ENCODE peak calls at places on chromosomes 7 and 10, in four cellular contexts. One of them, this sample, is unnamed.

GRCh38 chr10:6136215-6137201 is 47.7 kb downstream of the RBM17 start:
- DNase-seq in IMR-90: peak
- DNase-seq in H1: no peak
- DNase-seq in H9: no peak
- DNase-seq in this sample: peak

GRCh38 chr10:124636271-124636993 is 107.7 kb downstream of the FAM53B start:
- DNase-seq in IMR-90: no peak
- DNase-seq in H1: no peak
- DNase-seq in H9: no peak
- DNase-seq in this sample: no peak

GRCh38 chr7:112581529-112581928 is 100.7 kb downstream of the LSMEM1 start:
- DNase-seq in IMR-90: no peak
- DNase-seq in H1: no peak
- DNase-seq in H9: no peak
- DNase-seq in this sample: no peak

GRCh38 chr7:151775547-151776443 is 101.1 kb downstream of the PRKAG2 start:
- DNase-seq in IMR-90: no peak
- DNase-seq in H1: no peak
- DNase-seq in H9: no peak
- DNase-seq in this sample: no peak

GRCh38 chr10:110387983-110388681 is 83.4 kb upstream of the SMNDC1 start:
- DNase-seq in IMR-90: no peak
- DNase-seq in H1: no peak
- DNase-seq in H9: no peak
- DNase-seq in this sample: no peak

GRCh38 chr7:50317221-50317678 is 12.7 kb downstream of the IKZF1 start:
- DNase-seq in IMR-90: no peak
- DNase-seq in H1: no peak
- DNase-seq in H9: no peak
- DNase-seq in this sample: no peak

GRCh38 chr10:99999319-100000108 is 10.2 kb downstream of the DNMBP start:
- DNase-seq in IMR-90: no peak
- DNase-seq in H1: no peak
- DNase-seq in H9: no peak
- DNase-seq in this sample: no peak

GRCh38 chr7:4610768-4611467 is 71.2 kb upstream of the FOXK1 start:
- DNase-seq in IMR-90: peak
- DNase-seq in H1: no peak
- DNase-seq in H9: peak
- DNase-seq in this sample: peak

GRCh38 chr10:124646483-124647352 is 97.5 kb downstream of the FAM53B start:
- DNase-seq in IMR-90: peak
- DNase-seq in H1: no peak
- DNase-seq in H9: no peak
- DNase-seq in this sample: no peak

GRCh38 chr7:37495574-37496184 is 47.0 kb upstream of the ELMO1 start:
- DNase-seq in IMR-90: peak
- DNase-seq in H1: no peak
- DNase-seq in H9: no peak
- DNase-seq in this sample: peak

GRCh38 chr7:16919440-16919839 is 37.7 kb upstream of the AGR3 start:
- DNase-seq in IMR-90: no peak
- DNase-seq in H1: no peak
- DNase-seq in H9: no peak
- DNase-seq in this sample: no peak

GRCh38 chr10:113104071-113104470 is 154.0 kb downstream of the TCF7L2 start:
- DNase-seq in IMR-90: no peak
- DNase-seq in H1: no peak
- DNase-seq in H9: no peak
- DNase-seq in this sample: no peak

GRCh38 chr7:108000875-108001758 is 1.8 kb downstream of the LAMB1 start:
- DNase-seq in IMR-90: peak
- DNase-seq in H1: peak
- DNase-seq in H9: peak
- DNase-seq in this sample: peak
- H3K23ac ChIP-seq in IMR-90: peak
- H3K23ac ChIP-seq in H1: no peak
- H3K23ac ChIP-seq in H9: no peak
- H3K23ac ChIP-seq in this sample: peak

GRCh38 chr7:80699030-80699638 is 60.7 kb downstream of the CD36 start:
- DNase-seq in IMR-90: peak
- DNase-seq in H1: no peak
- DNase-seq in H9: no peak
- DNase-seq in this sample: peak
- H3K4me2 ChIP-seq in IMR-90: peak
- H3K4me2 ChIP-seq in H1: no peak
- H3K4me2 ChIP-seq in H9: no peak
- H3K4me2 ChIP-seq in this sample: no peak

DNA sequence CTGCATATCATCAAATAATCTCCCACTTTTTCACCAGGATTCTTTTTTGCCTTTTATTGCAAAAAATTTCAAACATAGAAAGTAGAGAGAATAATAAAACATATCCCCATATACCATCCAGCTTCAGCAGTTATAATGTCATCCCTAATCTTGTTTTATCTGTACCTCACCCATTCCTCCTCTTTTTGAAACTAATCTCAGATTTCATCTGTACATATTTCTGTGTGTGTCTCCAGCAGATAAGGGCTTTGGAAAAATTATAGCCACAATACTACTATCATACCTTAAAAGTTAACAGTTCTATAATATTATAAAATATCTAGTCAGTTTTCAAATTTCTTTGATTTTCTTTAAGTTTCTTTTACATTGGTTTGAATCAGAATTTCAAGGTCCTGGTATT is 7.6 kb upstream of the ENTPD1 start:
- DNase-seq in IMR-90: no peak
- DNase-seq in H1: no peak
- DNase-seq in H9: no peak
- DNase-seq in this sample: no peak
- H4K5ac ChIP-seq in IMR-90: no peak
- H4K5ac ChIP-seq in H1: no peak
- H4K5ac ChIP-seq in H9: no peak
- H4K5ac ChIP-seq in this sample: no peak

GRCh38 chr10:71271626-71272025 is 47.4 kb upstream of the SLC29A3 start:
- DNase-seq in IMR-90: peak
- DNase-seq in H1: no peak
- DNase-seq in H9: no peak
- DNase-seq in this sample: no peak
- H3K23ac ChIP-seq in IMR-90: no peak
- H3K23ac ChIP-seq in H1: no peak
- H3K23ac ChIP-seq in H9: no peak
- H3K23ac ChIP-seq in this sample: no peak

GRCh38 chr10:106242301-106242700 is 922.2 kb downstream of the SORCS1 start:
- DNase-seq in IMR-90: no peak
- DNase-seq in H1: no peak
- DNase-seq in H9: no peak
- DNase-seq in this sample: peak
- H3K4me2 ChIP-seq in IMR-90: no peak
- H3K4me2 ChIP-seq in H1: no peak
- H3K4me2 ChIP-seq in H9: no peak
- H3K4me2 ChIP-seq in this sample: no peak